ENCODE peak calls at places on chromosomes 3 and 15, in six cellular contexts. G, U, Y, R, N and B are unnamed samples. For H3K9me2, the result is how much of the 10 kb centered on the place peaks cover.

GRCh38 chr3:3145831-3146230 is 19.1 kb downstream of the TRNT1 start:
- DNase-seq in G (no peak), U (no peak), Y (no peak), R (peak), N (no peak), B (no peak)

GRCh38 chr15:90264649-90265048 is 823 bp upstream of the NGRN start:
- DNase-seq in G (peak), U (peak), Y (no peak), R (peak), N (no peak), B (peak)

GRCh38 chr15:22913646-22914380 is 66.4 kb downstream of the CYFIP1 start:
- DNase-seq in G (no peak), U (no peak), Y (no peak), R (no peak), N (no peak), B (no peak)

GRCh38 chr3:9619180-9619579 is 30.1 kb upstream of the MTMR14 start:
- DNase-seq in G (no peak), U (no peak), Y (no peak), R (no peak), N (no peak), B (no peak)

GRCh38 chr15:39431371-39431770 is 149.5 kb upstream of the THBS1 start:
- DNase-seq in G (no peak), U (no peak), Y (no peak), R (peak), N (no peak), B (no peak)

GRCh38 chr15:52295421-52295991 is at the start of gene MYO5C:
- DNase-seq in G (peak), U (no peak), Y (peak), R (peak), N (peak), B (peak)

GRCh38 chr3:126999383-126999782 is 16.5 kb downstream of the PLXNA1 start:
- DNase-seq in G (no peak), U (no peak), Y (no peak), R (no peak), N (no peak), B (no peak)

GRCh38 chr3:107404727-107405519 is 27.7 kb downstream of the CCDC54 start:
- DNase-seq in G (no peak), U (peak), Y (no peak), R (peak), N (no peak), B (no peak)

GRCh38 chr3:9703736-9704342 is at the start of gene CPNE9:
- DNase-seq in G (no peak), U (no peak), Y (no peak), R (peak), N (peak), B (no peak)

GRCh38 chr15:89472785-89473256 is 23.6 kb downstream of the RHCG start:
- DNase-seq in G (peak), U (peak), Y (peak), R (peak), N (peak), B (peak)

GRCh38 chr3:142929109-142929508 is 34.4 kb downstream of the PAQR9 start:
- DNase-seq in G (peak), U (peak), Y (peak), R (peak), N (no peak), B (peak)

GRCh38 chr15:25192651-25193050 is 237.9 kb downstream of the SNRPN start:
- DNase-seq in G (no peak), U (no peak), Y (no peak), R (no peak), N (no peak), B (no peak)

GRCh38 chr3:151875759-151876158 is 2.3 kb downstream of the SUCNR1 start:
- DNase-seq in G (no peak), U (no peak), Y (no peak), R (no peak), N (no peak), B (peak)

GRCh38 chr15:99421172-99421656 is 144.6 kb upstream of the MEF2A start:
- DNase-seq in G (no peak), U (no peak), Y (no peak), R (no peak), N (no peak), B (no peak)

GRCh38 chr3:126106336-126107202 is 22.6 kb upstream of the SLC41A3 start:
- DNase-seq in G (no peak), U (no peak), Y (no peak), R (no peak), N (no peak), B (no peak)

GRCh38 chr3:105369501-105370371 is 3.0 kb downstream of the ALCAM start:
- DNase-seq in G (peak), U (peak), Y (no peak), R (peak), N (peak), B (peak)

GRCh38 chr15:57663262-57663661 is 43.3 kb upstream of the POLR2M start:
- DNase-seq in G (no peak), U (no peak), Y (no peak), R (no peak), N (no peak), B (no peak)

GRCh38 chr3:40281995-40282394 is 27.5 kb upstream of the EIF1B start:
- DNase-seq in G (no peak), U (no peak), Y (no peak), R (no peak), N (no peak), B (no peak)

GRCh38 chr15:65730560-65731172 is 61.4 kb downstream of the DENND4A start:
- DNase-seq in G (no peak), U (no peak), Y (peak), R (peak), N (no peak), B (no peak)

GRCh38 chr3:15458212-15458780 is 30.9 kb downstream of the EAF1 start:
- DNase-seq in G (no peak), U (no peak), Y (no peak), R (no peak), N (no peak), B (no peak)

GRCh38 chr15:67826717-67827560 is 1.6 kb downstream of the SKOR1 start:
- DNase-seq in G (no peak), U (no peak), Y (no peak), R (no peak), N (peak), B (no peak)
- H3K9me2 ChIP-seq in G (under half), U (under half), Y (under half), R (under half), N (under half), B (under half)

GRCh38 chr3:77038928-77039605 is 832 bp upstream of the ROBO2 start:
- DNase-seq in G (no peak), U (no peak), Y (no peak), R (peak), N (no peak), B (no peak)

GRCh38 chr3:77041156-77041696 is 1.3 kb downstream of the ROBO2 start:
- DNase-seq in G (no peak), U (no peak), Y (no peak), R (no peak), N (no peak), B (no peak)

GRCh38 chr3:77041756-77042155 is 1.9 kb downstream of the ROBO2 start:
- DNase-seq in G (no peak), U (no peak), Y (no peak), R (no peak), N (no peak), B (no peak)

GRCh38 chr3:77038468-77038927 is 1.4 kb upstream of the ROBO2 start:
- DNase-seq in G (peak), U (peak), Y (no peak), R (peak), N (peak), B (peak)

GRCh38 chr3:77039606-77040553 is at the start of gene ROBO2:
- DNase-seq in G (no peak), U (no peak), Y (no peak), R (peak), N (peak), B (no peak)
- H3K9ac ChIP-seq in G (no peak), U (no peak), Y (no peak), R (no peak), N (no peak), B (no peak)

GRCh38 chr3:102979682-102980378 is 545.0 kb downstream of the ZPLD1 start:
- DNase-seq in G (peak), U (no peak), Y (peak), R (peak), N (peak), B (no peak)

GRCh38 chr3:102979202-102979601 is 544.4 kb downstream of the ZPLD1 start:
- DNase-seq in G (no peak), U (no peak), Y (no peak), R (no peak), N (no peak), B (no peak)

GRCh38 chr3:102980379-102980726 is 545.5 kb downstream of the ZPLD1 start:
- DNase-seq in G (no peak), U (no peak), Y (no peak), R (no peak), N (no peak), B (no peak)
- H3K9me2 ChIP-seq in G (under half), U (under half), Y (under half), R (under half), N (under half), B (under half)

GRCh38 chr3:178519701-178520100 is 16.5 kb upstream of the KCNMB2 start:
- DNase-seq in G (no peak), U (no peak), Y (no peak), R (no peak), N (no peak), B (peak)

GRCh38 chr3:178518660-178519396 is 17.4 kb upstream of the KCNMB2 start:
- DNase-seq in G (no peak), U (no peak), Y (no peak), R (peak), N (no peak), B (peak)

GRCh38 chr3:178525180-178525704 is 11.0 kb upstream of the KCNMB2 start:
- DNase-seq in G (no peak), U (no peak), Y (no peak), R (no peak), N (no peak), B (no peak)

GRCh38 chr3:178520436-178520835 is 15.8 kb upstream of the KCNMB2 start:
- DNase-seq in G (no peak), U (no peak), Y (no peak), R (no peak), N (no peak), B (no peak)

DNA sequence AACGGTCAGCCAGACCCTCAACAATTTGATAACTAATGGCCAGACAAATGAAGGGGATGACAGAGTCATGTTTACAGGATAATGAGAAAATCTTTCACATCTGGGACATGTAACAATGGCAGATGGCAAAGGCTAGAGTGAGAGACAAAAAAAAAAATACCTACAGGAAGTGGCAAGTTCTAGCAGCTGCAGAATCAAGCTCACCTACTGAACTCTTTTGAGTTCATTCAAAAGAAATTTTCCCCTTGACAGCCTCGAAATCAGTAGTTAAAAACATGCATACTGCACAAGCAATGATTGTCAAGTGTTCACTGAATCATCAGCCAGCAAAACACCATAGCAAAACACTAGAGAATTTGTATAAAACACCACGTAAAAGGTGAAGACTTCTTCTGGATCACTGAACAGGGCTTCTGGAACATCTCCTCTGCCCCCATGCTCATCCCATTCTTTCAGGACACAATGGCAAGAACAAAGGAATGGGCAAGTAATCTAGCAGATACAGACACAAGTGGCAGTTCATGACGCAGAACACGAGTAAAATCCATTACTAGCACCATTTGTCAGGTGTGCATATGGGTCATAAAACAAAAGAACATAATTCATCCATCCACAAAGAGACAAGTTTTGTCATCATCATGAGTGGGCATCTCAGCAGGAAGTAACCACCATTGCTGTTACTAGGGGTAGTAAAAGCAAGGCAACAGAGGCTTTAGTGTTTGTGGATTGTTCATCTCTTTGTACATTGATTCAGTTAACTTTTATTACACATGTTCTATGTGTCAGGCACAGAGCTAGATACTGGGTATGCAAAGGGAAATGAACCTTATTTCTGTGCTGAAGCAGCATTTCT is 13.8 kb upstream of the KCNMB2 start:
- DNase-seq in G (no peak), U (no peak), Y (no peak), R (no peak), N (no peak), B (peak)
- H3K9ac ChIP-seq in G (no peak), U (no peak), Y (no peak), R (no peak), N (no peak), B (no peak)

GRCh38 chr3:50554553-50554952 is 13.0 kb downstream of the C3orf18 start:
- DNase-seq in G (no peak), U (no peak), Y (no peak), R (peak), N (no peak), B (no peak)

GRCh38 chr3:50551293-50552057 is 16.1 kb downstream of the C3orf18 start:
- DNase-seq in G (peak), U (no peak), Y (no peak), R (no peak), N (no peak), B (no peak)

GRCh38 chr3:50550079-50550736 is 17.3 kb downstream of the C3orf18 start:
- DNase-seq in G (peak), U (peak), Y (no peak), R (peak), N (peak), B (peak)

GRCh38 chr3:50552058-50552435 is 15.5 kb downstream of the C3orf18 start:
- DNase-seq in G (no peak), U (no peak), Y (no peak), R (no peak), N (no peak), B (no peak)

DNA sequence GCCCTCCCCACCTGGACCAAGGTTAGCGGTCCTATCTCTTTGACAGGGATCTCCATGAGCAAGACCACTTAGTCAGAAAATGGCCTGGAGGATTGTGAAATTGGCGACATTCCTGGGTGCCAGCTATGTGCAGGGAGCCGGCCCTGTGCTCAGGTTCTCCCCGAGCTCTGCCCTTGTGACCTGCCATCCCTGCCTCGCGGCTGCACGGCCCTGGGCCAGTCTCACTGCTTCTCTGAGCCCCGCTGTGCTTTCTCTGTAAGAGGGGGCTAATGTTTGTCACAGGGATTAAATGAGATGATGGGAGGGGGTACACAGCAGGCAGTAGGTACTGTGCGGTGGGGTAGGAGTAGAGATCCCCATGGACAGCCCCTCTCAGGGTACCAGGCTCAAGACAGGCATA is 14.9 kb downstream of the C3orf18 start:
- DNase-seq in G (no peak), U (no peak), Y (no peak), R (no peak), N (no peak), B (no peak)
- H3K9me2 ChIP-seq in G (under half), U (under half), Y (under half), R (under half), N (under half), B (under half)